ENCODE peak calls at places on chromosomes 4 and X, in ten cellular contexts. H is myocyte; T is stimulated activated CD4-positive, alpha-beta T cell treated with anti-CD3 and anti-CD28 coated beads, Interleukin-4, amount 100 ng/mL, for 48 hours; V is activated CD4-positive, alpha-beta T cell treated with anti-CD3 and anti-CD28 coated beads, Interleukin-2, amount 10 ng/mL, durations not matched to agents 7 days and 5 days; P is SHP77; R is endodermal cell; G is neuronal stem cell; A is activated CD8-positive, alpha-beta memory T cell treated with anti-CD3 and anti-CD28 coated beads for 48 hours; I is spleen; U is activated effector memory CD4-positive, alpha-beta T cell treated with Interleukin-2 at 50 U/mL for 16 hours. F is an unnamed sample.
A peak's percentile ranks its signal among the peaks of the same experiment; 100 is the strongest.

GRCh38 chrX:776529-777230 is 146.1 kb downstream of the SHOX start:
- DNase-seq in G (no peak), P (no peak), R (no peak), T (no peak), A (no peak), V (no peak), U (no peak), I (peak; percentile 11), H (no peak), F (no peak)

GRCh38 chrX:10665681-10666080 is 45.3 kb upstream of the MID1 start:
- DNase-seq in P (no peak), I (no peak), A (no peak), V (no peak), G (no peak), R (no peak), U (no peak), H (no peak), T (no peak), F (no peak)

GRCh38 chrX:71536285-71536684 is 3.4 kb downstream of the OGT start:
- DNase-seq in V (peak; percentile 20), T (no peak), R (no peak), G (no peak), I (no peak), A (no peak), H (peak; percentile 33), P (no peak), U (no peak), F (no peak)

GRCh38 chr4:128958194-128958593 is 135.1 kb downstream of the SCLT1 start:
- DNase-seq in G (no peak), R (no peak), V (no peak), P (no peak), I (no peak), H (no peak), T (no peak), U (no peak), A (no peak), F (peak; percentile 17)

GRCh38 chrX:67692246-67692645 is 148.4 kb downstream of the AR start:
- DNase-seq in P (no peak), H (peak; percentile 45), I (no peak), A (no peak), T (no peak), V (no peak), U (no peak), G (no peak), R (no peak), F (no peak)

GRCh38 chrX:56764153-56764974 is 35.3 kb downstream of the NBDY start:
- DNase-seq in A (no peak), G (peak; percentile 54), R (peak; percentile 82), V (peak; percentile 83), T (no peak), P (no peak), H (peak; percentile 71), U (peak; percentile 41), I (peak; percentile 92), F (no peak)

GRCh38 chr4:5371415-5372190 is 320.3 kb downstream of the STK32B start:
- DNase-seq in H (no peak), R (no peak), G (no peak), I (no peak), P (no peak), U (no peak), A (no peak), T (no peak), V (no peak), F (no peak)

GRCh38 chrX:108582151-108582550 is 142.5 kb downstream of the COL4A5 start:
- DNase-seq in V (no peak), I (no peak), R (peak; percentile 47), A (no peak), H (no peak), T (no peak), U (no peak), P (no peak), G (no peak), F (no peak)

GRCh38 chrX:24229967-24230366 is 80.4 kb downstream of the ZFX start:
- DNase-seq in I (no peak), V (no peak), G (no peak), R (no peak), H (peak; percentile 18), P (no peak), T (no peak), U (no peak), A (no peak), F (no peak)

GRCh38 chr4:48960988-48961635 is 25.0 kb upstream of the CWH43 start:
- DNase-seq in T (no peak), I (no peak), G (no peak), P (no peak), U (no peak), A (no peak), R (no peak), V (no peak), H (no peak), F (no peak)

GRCh38 chrX:1596676-1597344 is 5.4 kb downstream of the AKAP17A start:
- DNase-seq in P (no peak), T (no peak), H (no peak), R (peak; percentile 30), G (no peak), I (peak; percentile 58), U (no peak), V (no peak), A (no peak), F (no peak)

F was measured in GF-D8.